ENCODE peak calls at places on chromosomes 12 and 14, in nine cellular contexts. O, L, V, S, H, B, X, F and D are unnamed samples.

GRCh38 chr12:56684745-56685369 is 3.2 kb downstream of the PTGES3 start:
- DNase-seq in O (no peak), L (no peak), V (no peak), S (no peak), H (no peak), B (peak; percentile 27), X (no peak), F (no peak), D (no peak)

GRCh38 chr14:89588016-89588415 is 171.0 kb upstream of the FOXN3 start:
- DNase-seq in O (no peak), L (no peak), V (no peak), S (no peak), H (no peak), B (no peak), X (no peak), F (no peak), D (no peak)

GRCh38 chr14:75911883-75912282 is 69.9 kb downstream of the TGFB3 start:
- DNase-seq in O (no peak), L (no peak), V (no peak), S (no peak), H (peak; percentile 68), B (peak; percentile 78), X (peak; percentile 64), F (peak; percentile 71), D (no peak)

GRCh38 chr12:49868952-49869815 is 26.3 kb upstream of the BCDIN3D start:
- DNase-seq in O (no peak), L (peak; percentile 92), V (peak; percentile 56), S (peak; percentile 45), H (peak; percentile 100), B (peak; percentile 100), X (peak; percentile 68), F (peak; percentile 33), D (no peak)

GRCh38 chr12:133105620-133106019 is 24.5 kb downstream of the ZNF891 start:
- DNase-seq in O (no peak), L (no peak), V (no peak), S (no peak), H (peak; percentile 11), B (peak; percentile 11), X (no peak), F (no peak), D (no peak)

GRCh38 chr12:452667-453210 is 7.0 kb upstream of the B4GALNT3 start:
- DNase-seq in O (no peak), L (no peak), V (peak; percentile 44), S (no peak), H (no peak), B (no peak), X (no peak), F (peak; percentile 23), D (peak; percentile 32)

GRCh38 chr12:32437095-32437515 is 37.7 kb downstream of the FGD4 start:
- DNase-seq in O (peak; percentile 32), L (peak; percentile 81), V (no peak), S (no peak), H (peak; percentile 91), B (peak; percentile 81), X (no peak), F (no peak), D (no peak)

GRCh38 chr12:116856729-116857128 is 24.5 kb downstream of the HRK start:
- DNase-seq in O (no peak), L (no peak), V (no peak), S (no peak), H (no peak), B (no peak), X (no peak), F (no peak), D (no peak)

GRCh38 chr12:9932270-9932669 is at the start of gene CLEC2A:
- DNase-seq in O (no peak), L (no peak), V (no peak), S (no peak), H (no peak), B (no peak), X (no peak), F (no peak), D (no peak)

GRCh38 chr14:94028450-94028826 is 2.3 kb downstream of the OTUB2 start:
- DNase-seq in O (peak; percentile 88), L (no peak), V (no peak), S (no peak), H (no peak), B (no peak), X (no peak), F (no peak), D (no peak)

GRCh38 chr14:70392676-70393075 is 24.2 kb downstream of the SYNJ2BP start:
- DNase-seq in O (no peak), L (no peak), V (no peak), S (no peak), H (no peak), B (no peak), X (no peak), F (no peak), D (no peak)

GRCh38 chr14:56378474-56378873 is 201.1 kb upstream of the TMEM260 start:
- DNase-seq in O (no peak), L (peak; percentile 6), V (no peak), S (no peak), H (peak; percentile 86), B (peak; percentile 90), X (no peak), F (no peak), D (no peak)

GRCh38 chr12:96240251-96240650 is 46.1 kb downstream of the ELK3 start:
- DNase-seq in O (no peak), L (no peak), V (no peak), S (no peak), H (no peak), B (no peak), X (no peak), F (no peak), D (no peak)

GRCh38 chr12:88035907-88036289 is 6.7 kb upstream of the C12orf50 start:
- DNase-seq in O (no peak), L (no peak), V (no peak), S (no peak), H (no peak), B (no peak), X (no peak), F (no peak), D (no peak)

GRCh38 chr12:80213246-80213645 is 113.9 kb downstream of the OTOGL start:
- DNase-seq in O (no peak), L (no peak), V (no peak), S (no peak), H (no peak), B (no peak), X (no peak), F (no peak), D (no peak)

GRCh38 chr12:63308701-63309100 is 157.7 kb upstream of the AVPR1A start:
- DNase-seq in O (no peak), L (no peak), V (no peak), S (no peak), H (no peak), B (no peak), X (no peak), F (no peak), D (no peak)
- H3K27ac ChIP-seq in O (no peak overlapping the region), L (no peak overlapping the region), V (no peak overlapping the region), S (no peak overlapping the region), H (no peak overlapping the region), B (no peak overlapping the region), X (no peak overlapping the region), F (no peak overlapping the region), D (no peak overlapping the region)

GRCh38 chr12:40056357-40056756 is 49.5 kb downstream of the SLC2A13 start:
- DNase-seq in O (no peak), L (no peak), V (no peak), S (no peak), H (no peak), B (no peak), X (no peak), F (no peak), D (no peak)
- H3K27ac ChIP-seq in O (no peak overlapping the region), L (no peak overlapping the region), V (no peak overlapping the region), S (no peak overlapping the region), H (no peak overlapping the region), B (no peak overlapping the region), X (no peak overlapping the region), F (no peak overlapping the region), D (no peak overlapping the region)

GRCh38 chr14:61233436-61233956 is 47.6 kb downstream of the TMEM30B start:
- DNase-seq in O (no peak), L (no peak), V (no peak), S (no peak), H (no peak), B (peak; percentile 25), X (no peak), F (no peak), D (no peak)

GRCh38 chr14:61229475-61229888 is 51.7 kb downstream of the TMEM30B start:
- DNase-seq in O (no peak), L (no peak), V (peak; percentile 16), S (no peak), H (no peak), B (no peak), X (no peak), F (no peak), D (no peak)

GRCh38 chr14:61238611-61239010 is 42.5 kb downstream of the TMEM30B start:
- DNase-seq in O (no peak), L (no peak), V (no peak), S (no peak), H (no peak), B (no peak), X (no peak), F (no peak), D (no peak)

GRCh38 chr14:61231810-61232209 is 49.3 kb downstream of the TMEM30B start:
- DNase-seq in O (no peak), L (no peak), V (no peak), S (no peak), H (no peak), B (no peak), X (no peak), F (no peak), D (no peak)

DNA sequence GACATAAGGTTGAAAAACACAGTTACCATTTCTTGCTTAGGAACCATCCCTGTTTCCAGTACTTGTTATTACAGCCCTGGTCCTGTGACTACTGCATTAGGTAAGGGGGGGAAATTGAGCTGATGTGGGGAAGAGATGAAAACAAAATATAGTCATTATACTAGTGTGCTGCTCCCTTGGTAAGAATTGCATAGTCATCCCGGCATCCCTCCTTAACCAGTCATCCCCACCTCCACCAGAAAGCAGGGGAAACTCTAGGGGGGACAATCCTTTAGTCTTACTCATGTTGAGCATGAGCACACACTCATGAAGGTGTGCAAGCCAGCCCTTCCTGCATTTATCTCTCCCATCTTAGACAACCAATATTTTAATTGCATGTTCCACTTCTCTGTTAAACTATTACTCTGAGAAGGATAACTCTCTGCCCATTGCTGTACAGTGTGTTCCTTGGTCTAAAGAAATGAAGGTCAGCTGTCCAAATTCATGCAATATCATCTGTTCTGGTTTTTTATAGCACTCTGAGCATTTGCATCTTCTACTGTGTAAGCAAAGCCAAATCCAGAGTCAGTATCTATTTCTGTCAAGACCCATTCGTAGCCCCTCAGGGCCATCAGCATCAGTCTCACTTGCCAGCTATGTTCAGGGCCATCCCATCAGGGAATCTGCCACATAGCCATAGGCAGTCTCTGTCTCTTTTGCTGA is 46.8 kb downstream of the TMEM30B start:
- DNase-seq in O (no peak), L (no peak), V (no peak), S (no peak), H (no peak), B (no peak), X (no peak), F (no peak), D (no peak)
- H3K27ac ChIP-seq in O (no peak overlapping the region), L (no peak overlapping the region), V (no peak overlapping the region), S (no peak overlapping the region), H (no peak overlapping the region), B (no peak overlapping the region), X (no peak overlapping the region), F (no peak overlapping the region), D (no peak overlapping the region)

DNA sequence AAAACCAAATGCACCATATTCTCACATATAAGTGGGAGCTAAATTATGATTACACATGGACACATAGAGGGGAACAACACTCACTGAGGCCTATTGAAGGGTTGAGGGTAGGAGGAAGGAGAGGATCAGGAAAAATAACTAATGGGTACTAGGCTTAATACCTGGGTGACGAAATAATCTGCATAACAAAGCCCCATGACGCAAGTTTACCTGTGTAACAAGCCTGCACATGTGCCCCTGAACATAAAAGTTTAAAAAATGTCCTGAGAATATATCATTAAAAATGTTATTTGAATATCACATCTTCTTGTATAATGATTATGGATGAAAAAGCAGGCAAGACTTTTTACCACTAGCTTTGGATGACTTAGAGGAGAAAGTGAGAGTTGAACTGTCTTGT is 138.0 kb upstream of the NOVA1 start:
- DNase-seq in O (no peak), L (no peak), V (no peak), S (no peak), H (no peak), B (no peak), X (no peak), F (no peak), D (no peak)
- H3K27ac ChIP-seq in O (no peak overlapping the region), L (no peak overlapping the region), V (no peak overlapping the region), S (no peak overlapping the region), H (no peak overlapping the region), B (no peak overlapping the region), X (no peak overlapping the region), F (no peak overlapping the region), D (no peak overlapping the region)